ENCODE peak calls at places on chromosomes 7 and 10, in eight cellular contexts. E is keratinocyte, W is psoas muscle, D is aorta, G is A549, R is left ventricle myocardium inferior, S is GM23248, V is thyroid gland. Z is an unnamed sample.

GRCh38 chr10:110361800-110362456 is 57.2 kb upstream of the SMNDC1 start:
- DNase-seq in E (no peak), W (no peak), D (no peak), G (no peak), R (no peak), S (no peak), V (no peak), Z (no peak)

GRCh38 chr10:28496017-28496416 is 36.9 kb upstream of the WAC start:
- DNase-seq in E (no peak), W (no peak), D (no peak), G (no peak), R (no peak), S (no peak), V (no peak), Z (no peak)

GRCh38 chr7:101820703-101821102 is 3.3 kb downstream of the CUX1 start:
- DNase-seq in E (no peak), W (no peak), D (no peak), G (no peak), R (no peak), S (peak; percentile 18), V (no peak), Z (no peak)

GRCh38 chr7:38839846-38840245 is 69.1 kb downstream of the VPS41 start:
- DNase-seq in E (no peak), W (no peak), D (no peak), G (no peak), R (peak; percentile 56), S (no peak), V (no peak), Z (no peak)

GRCh38 chr7:12985228-12985627 is 297.8 kb downstream of the ARL4A start:
- DNase-seq in E (no peak), W (no peak), D (no peak), G (no peak), R (no peak), S (no peak), V (no peak), Z (no peak)

GRCh38 chr10:133292919-133293809 is 15.5 kb downstream of the TUBGCP2 start:
- DNase-seq in E (peak; percentile 78), W (peak; percentile 18), D (no peak), G (peak; percentile 64), R (no peak), S (peak; percentile 89), V (no peak), Z (peak; percentile 55)

GRCh38 chr7:70419816-70420215 is 712.1 kb upstream of the GALNT17 start:
- DNase-seq in E (no peak), W (no peak), D (no peak), G (no peak), R (no peak), S (no peak), V (no peak), Z (no peak)

GRCh38 chr7:38507379-38507778 is 123.8 kb downstream of the AMPH start:
- DNase-seq in E (no peak), W (no peak), D (no peak), G (no peak), R (no peak), S (peak; percentile 60), V (no peak), Z (no peak)

GRCh38 chr10:28849309-28849708 is 172.0 kb downstream of the BAMBI start:
- DNase-seq in E (no peak), W (no peak), D (no peak), G (no peak), R (no peak), S (no peak), V (no peak), Z (no peak)

GRCh38 chr10:80154978-80155695 is 22.6 kb downstream of the PLAC9 start:
- DNase-seq in E (peak; percentile 87), W (no peak), D (peak; percentile 76), G (no peak), R (no peak), S (peak; percentile 95), V (no peak), Z (no peak)

GRCh38 chr7:121385800-121386179 is 10.3 kb downstream of the FAM3C start:
- DNase-seq in E (no peak), W (no peak), D (no peak), G (no peak), R (no peak), S (no peak), V (no peak), Z (peak; percentile 49)

DNA sequence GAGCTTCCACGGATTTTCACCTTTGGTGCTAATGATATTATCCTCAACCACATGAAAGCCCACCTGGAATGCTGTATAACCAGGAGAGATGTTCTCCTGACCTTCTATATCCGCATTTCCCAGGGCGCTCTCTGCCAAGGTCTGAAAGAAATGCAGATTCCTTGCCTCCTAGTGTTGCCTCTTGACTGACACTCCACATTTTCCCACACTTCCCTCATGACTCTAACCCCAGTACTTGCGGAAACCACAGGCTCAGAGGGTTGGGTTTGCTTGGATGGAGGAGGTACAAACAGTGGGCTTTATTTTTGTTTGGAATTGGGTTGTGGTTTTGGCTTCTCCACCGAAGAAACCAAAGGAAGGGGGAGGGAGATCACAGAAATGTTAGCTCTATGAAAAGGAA is 222.9 kb upstream of the CELF2 start:
- DNase-seq in E (no peak), W (no peak), D (no peak), G (no peak), R (no peak), S (no peak), V (no peak), Z (no peak)
- H3K4me1 ChIP-seq in E (peaks cover 68% of the 10 kb centered on the region), W (peaks cover 8% of the 10 kb centered on the region), D (no peaks in the 10 kb centered on the region), G (no peaks in the 10 kb centered on the region), R (peaks cover 48% of the 10 kb centered on the region), S (peaks cover 46% of the 10 kb centered on the region), V (peaks cover 21% of the 10 kb centered on the region), Z (no peaks in the 10 kb centered on the region)

DNA sequence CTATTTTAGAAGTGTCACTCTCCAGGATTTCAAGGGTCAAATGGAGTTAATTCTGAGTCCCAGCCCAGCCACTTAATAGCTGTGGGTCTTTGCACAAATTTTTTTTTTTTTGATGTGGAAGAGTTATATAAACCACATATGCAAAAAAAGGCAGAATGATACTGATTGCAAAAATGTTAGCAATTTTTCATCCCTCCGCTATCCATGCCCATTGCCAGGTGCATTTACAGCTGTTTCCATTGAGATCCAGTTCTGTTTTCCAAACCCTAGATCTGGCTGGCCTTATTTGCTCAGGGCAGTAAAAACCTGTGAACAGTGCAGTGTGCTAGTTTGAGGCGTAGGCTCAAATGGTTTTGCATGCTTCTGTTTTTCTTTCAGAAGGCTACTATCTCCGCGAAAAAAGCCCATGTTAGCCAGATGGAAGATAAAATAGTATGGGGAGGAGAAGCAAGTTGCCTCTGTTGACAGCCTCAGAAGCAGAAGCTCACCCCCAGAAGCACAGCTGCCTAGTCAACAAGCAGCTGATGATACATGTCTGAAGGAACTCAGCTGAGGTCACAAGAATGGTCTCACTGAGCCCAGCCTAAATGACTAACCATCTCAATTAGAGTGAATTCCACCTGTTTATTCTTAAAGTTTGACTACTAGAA is 997 bp upstream of the ZNF138 start:
- DNase-seq in E (no peak), W (no peak), D (no peak), G (no peak), R (no peak), S (peak; percentile 54), V (no peak), Z (no peak)
- H3K27ac ChIP-seq in E (no peak overlapping the region), W (peak overlapping the region; percentile 87), D (no peak overlapping the region), G (no peak overlapping the region), R (no peak overlapping the region), S (no peak overlapping the region), V (no peak overlapping the region), Z (no peak overlapping the region)

GRCh38 chr10:112394475-112394875 is 20.6 kb downstream of the ACSL5 start:
- DNase-seq in E (no peak), W (no peak), D (no peak), G (no peak), R (no peak), S (no peak), V (peak; percentile 22), Z (no peak)
- H3K4me1 ChIP-seq in E (no peaks in the 10 kb centered on the region), W (no peaks in the 10 kb centered on the region), D (no peaks in the 10 kb centered on the region), G (peaks cover 3% of the 10 kb centered on the region), R (peaks cover 14% of the 10 kb centered on the region), S (peaks cover 6% of the 10 kb centered on the region), V (no peaks in the 10 kb centered on the region), Z (no peaks in the 10 kb centered on the region)

GRCh38 chr7:129401968-129402860 is 32.0 kb upstream of the STRIP2 start:
- DNase-seq in E (no peak), W (no peak), D (no peak), G (peak; percentile 12), R (no peak), S (peak; percentile 4), V (no peak), Z (no peak)

GRCh38 chr7:129405527-129405926 is 28.7 kb upstream of the STRIP2 start:
- DNase-seq in E (no peak), W (no peak), D (no peak), G (no peak), R (no peak), S (no peak), V (no peak), Z (no peak)

DNA sequence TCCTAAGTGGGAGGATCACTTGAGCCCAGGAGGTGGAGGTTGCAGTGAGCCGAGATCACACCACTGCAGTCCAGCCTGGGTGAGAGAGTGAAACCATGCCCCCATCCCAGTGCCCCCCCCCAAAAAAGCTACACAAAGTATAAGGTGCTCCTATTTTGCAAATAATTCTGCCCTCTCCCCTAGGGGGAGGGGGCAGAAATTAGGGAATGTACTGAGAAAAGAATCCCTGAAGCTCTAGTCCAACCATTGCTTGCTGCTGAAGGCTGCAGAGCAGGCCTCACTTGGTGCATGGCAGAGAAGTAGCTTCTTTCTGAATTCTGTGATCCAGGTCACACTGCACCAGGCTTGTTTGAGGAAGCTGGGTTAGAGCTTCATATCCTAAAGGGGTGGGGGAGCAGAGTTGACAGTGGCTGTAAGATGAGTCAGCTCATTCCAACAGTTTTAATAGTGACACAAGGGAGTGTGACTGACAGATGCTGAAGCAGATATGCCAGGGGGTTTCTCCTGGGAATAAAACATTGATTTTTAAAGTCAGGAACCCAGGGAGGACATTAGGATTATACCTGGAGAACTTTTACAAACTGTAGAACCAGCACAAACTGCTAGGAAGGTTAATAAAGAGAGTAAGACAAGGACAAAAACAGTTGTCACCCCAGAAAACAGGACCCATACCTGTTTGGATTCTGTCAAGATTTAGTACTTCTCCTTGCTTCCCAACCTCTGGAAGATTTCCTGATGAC is 32.8 kb upstream of the STRIP2 start:
- DNase-seq in E (no peak), W (no peak), D (no peak), G (no peak), R (no peak), S (peak; percentile 29), V (no peak), Z (no peak)
- H3K27ac ChIP-seq in E (no peak overlapping the region), W (peak overlapping the region; percentile 72), D (no peak overlapping the region), G (peak overlapping the region; percentile 53), R (no peak overlapping the region), S (no peak overlapping the region), V (no peak overlapping the region), Z (no peak overlapping the region)